ENCODE peak calls at places on chromosomes 13 and 19, in five cellular contexts. V is NCI-H1694, A is AML-193, G is lower leg skin, Q is AG20443. C is an unnamed sample.

GRCh38 chr19:47473336-47473735 is 1.6 kb upstream of the SLC8A2 start:
- DNase-seq in Q (no peak), G (no peak), V (no peak), A (no peak), C (no peak)

GRCh38 chr13:30529085-30529815 is 63.5 kb upstream of the HMGB1 start:
- DNase-seq in Q (no peak), G (no peak), V (no peak), A (no peak), C (no peak)

GRCh38 chr19:19744641-19745040 is 11.7 kb upstream of the ZNF14 start:
- DNase-seq in V (no peak), G (no peak), A (no peak), Q (no peak), C (no peak)

GRCh38 chr13:80716610-80717081 is 375.7 kb upstream of the SPRY2 start:
- DNase-seq in G (no peak), A (no peak), V (no peak), Q (no peak), C (no peak)

GRCh38 chr13:75787249-75787940 is 151.3 kb downstream of the LMO7 start:
- DNase-seq in G (no peak), Q (peak; percentile 37), A (no peak), V (no peak), C (peak; percentile 19)

GRCh38 chr13:66154981-66155380 is 1075.2 kb downstream of the PCDH9 start:
- DNase-seq in A (peak; percentile 45), Q (no peak), G (no peak), V (no peak), C (peak; percentile 2)

GRCh38 chr19:49442793-49443365 is 1.6 kb upstream of the SLC17A7 start:
- DNase-seq in G (peak; percentile 96), A (peak; percentile 50), V (peak; percentile 94), Q (peak; percentile 95), C (peak; percentile 93)

GRCh38 chr13:35549481-35549880 is 73.0 kb upstream of the MAB21L1 start:
- DNase-seq in A (peak; percentile 34), G (no peak), Q (peak; percentile 30), V (no peak), C (peak; percentile 35)

GRCh38 chr13:45303866-45304265 is 37.1 kb downstream of the TPT1 start:
- DNase-seq in V (no peak), Q (no peak), A (no peak), G (no peak), C (no peak)

GRCh38 chr19:17329061-17329767 is 5.4 kb downstream of the ANO8 start:
- DNase-seq in G (no peak), A (no peak), V (no peak), Q (no peak), C (no peak)